ENCODE peak calls at places on chromosomes 7 and 10, in ten cellular contexts. Y is CD8-positive, alpha-beta T cell; P is HCT116; I is CD4-positive, CD25-positive, alpha-beta regulatory T cell; X is GM23338; D is tibial nerve; Q is iPS DF 6.9; A is left lung; H is GM23248; O is tibial artery. K is an unnamed sample. For H3K36me3, the result is how much of the 10 kb centered on the place peaks cover.

GRCh38 chr10:103692421-103693069 is 162.8 kb downstream of the SH3PXD2A start:
- DNase-seq in Y (no peak), P (no peak), I (no peak), X (peak), D (no peak), Q (no peak), A (peak), H (no peak), O (no peak), K (peak)

GRCh38 chr10:73785721-73786511 is 510 bp downstream of the ZSWIM8 start:
- DNase-seq in Y (peak), P (no peak), I (peak), X (peak), D (no peak), Q (no peak), A (no peak), H (peak), O (peak), K (peak)

GRCh38 chr10:123759496-123760070 is 93.4 kb downstream of the GPR26 start:
- DNase-seq in Y (no peak), P (no peak), I (no peak), X (no peak), D (no peak), Q (no peak), A (no peak), H (no peak), O (no peak), K (no peak)

GRCh38 chr7:30796105-30796869 is 25.1 kb downstream of the MINDY4 start:
- DNase-seq in Y (no peak), P (no peak), I (no peak), X (no peak), D (no peak), Q (no peak), A (no peak), H (peak), O (no peak), K (no peak)

GRCh38 chr7:71017602-71018001 is 114.3 kb upstream of the GALNT17 start:
- DNase-seq in Y (no peak), P (no peak), I (no peak), X (no peak), D (no peak), Q (no peak), A (no peak), H (no peak), O (no peak), K (no peak)

GRCh38 chr7:14635955-14636354 is 266.6 kb downstream of the DGKB start:
- DNase-seq in Y (no peak), P (no peak), I (no peak), X (no peak), D (no peak), Q (no peak), A (no peak), H (no peak), O (no peak), K (no peak)

GRCh38 chr10:127033569-127034175 is 128.4 kb downstream of the DOCK1 start:
- DNase-seq in Y (no peak), P (no peak), I (no peak), X (no peak), D (no peak), Q (no peak), A (no peak), H (no peak), O (no peak), K (no peak)

GRCh38 chr7:77458786-77459185 is 42.6 kb upstream of the GSAP start:
- DNase-seq in Y (no peak), P (no peak), I (no peak), X (no peak), D (no peak), Q (no peak), A (no peak), H (peak), O (no peak), K (no peak)

GRCh38 chr7:102444961-102445673 is 11.7 kb downstream of the ORAI2 start:
- DNase-seq in Y (no peak), P (no peak), I (no peak), X (no peak), D (no peak), Q (no peak), A (no peak), H (no peak), O (no peak), K (no peak)

GRCh38 chr7:2017483-2017891 is 215.3 kb downstream of the MAD1L1 start:
- DNase-seq in Y (no peak), P (no peak), I (no peak), X (no peak), D (no peak), Q (no peak), A (peak), H (no peak), O (no peak), K (no peak)

GRCh38 chr10:43957267-43958070 is 308.8 kb upstream of the ZNF32 start:
- DNase-seq in Y (no peak), P (no peak), I (no peak), X (no peak), D (no peak), Q (no peak), A (no peak), H (no peak), O (no peak), K (no peak)

DNA sequence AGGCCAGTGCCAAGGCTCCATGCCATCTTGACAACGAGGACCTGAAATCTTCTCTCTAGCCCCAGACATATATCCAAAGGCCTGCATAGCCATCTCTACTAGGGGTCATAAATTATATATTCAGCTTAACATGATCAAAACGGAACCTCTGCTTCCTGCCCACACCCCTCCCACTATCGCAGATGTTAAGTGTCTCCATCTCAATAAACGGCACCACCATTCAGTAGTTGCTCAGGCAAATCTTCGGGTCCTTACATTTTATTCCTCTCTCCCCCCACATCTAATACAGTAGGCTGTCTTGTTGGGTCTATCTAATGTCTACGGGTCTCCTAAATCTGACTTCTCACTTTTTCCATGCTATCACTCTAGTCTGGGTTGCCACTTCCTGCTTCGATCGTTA is 201.1 kb upstream of the PLXNA4 start:
- DNase-seq in Y (no peak), P (no peak), I (no peak), X (no peak), D (no peak), Q (no peak), A (no peak), H (no peak), O (no peak), K (no peak)
- H3K36me3 ChIP-seq in Y (under half), P (under half), I (under half), X (under half), D (under half), Q (under half), A (under half), H (under half), O (under half), K (under half)

GRCh38 chr7:158308001-158308400 is 279.6 kb downstream of the PTPRN2 start:
- DNase-seq in Y (no peak), P (no peak), I (no peak), X (no peak), D (no peak), Q (no peak), A (no peak), H (no peak), O (no peak), K (no peak)
- H3K4me3 ChIP-seq in Y (no peak), P (no peak), I (no peak), X (no peak), D (no peak), Q (no peak), A (no peak), H (no peak), O (no peak), K (no peak)

GRCh38 chr10:62454696-62455451 is 80.7 kb downstream of the ZNF365 start:
- DNase-seq in Y (no peak), P (no peak), I (no peak), X (no peak), D (peak), Q (no peak), A (no peak), H (peak), O (peak), K (no peak)
- H3K27ac ChIP-seq in Y (no peak), P (no peak), I (no peak), X (no peak), D (no peak), Q (no peak), A (no peak), H (peak), O (no peak), K (no peak)

DNA sequence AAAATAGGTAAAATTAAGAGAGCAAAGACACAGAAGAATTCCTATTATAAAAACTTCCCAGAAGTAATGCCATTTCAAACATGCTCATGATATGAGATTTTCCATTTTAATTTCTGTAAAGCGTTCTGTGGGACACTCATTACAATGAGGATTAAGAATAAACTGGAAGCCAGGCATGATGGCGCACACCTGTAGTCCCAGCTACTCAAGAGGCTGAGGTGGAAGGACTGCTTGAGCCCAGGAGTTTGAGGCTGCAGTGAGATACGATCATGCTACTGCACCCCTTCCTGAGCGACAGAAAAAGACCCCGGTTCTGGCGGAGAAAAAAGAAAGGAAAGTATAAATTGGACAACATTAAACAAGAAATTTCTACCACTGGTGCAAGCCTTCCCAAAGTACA is 1.5 kb downstream of the DNA2 start:
- DNase-seq in Y (no peak), P (no peak), I (no peak), X (no peak), D (no peak), Q (no peak), A (no peak), H (no peak), O (no peak), K (no peak)
- H3K36me3 ChIP-seq in Y (under half), P (under half), I (under half), X (under half), D (under half), Q (under half), A (under half), H (under half), O (under half), K (under half)

DNA sequence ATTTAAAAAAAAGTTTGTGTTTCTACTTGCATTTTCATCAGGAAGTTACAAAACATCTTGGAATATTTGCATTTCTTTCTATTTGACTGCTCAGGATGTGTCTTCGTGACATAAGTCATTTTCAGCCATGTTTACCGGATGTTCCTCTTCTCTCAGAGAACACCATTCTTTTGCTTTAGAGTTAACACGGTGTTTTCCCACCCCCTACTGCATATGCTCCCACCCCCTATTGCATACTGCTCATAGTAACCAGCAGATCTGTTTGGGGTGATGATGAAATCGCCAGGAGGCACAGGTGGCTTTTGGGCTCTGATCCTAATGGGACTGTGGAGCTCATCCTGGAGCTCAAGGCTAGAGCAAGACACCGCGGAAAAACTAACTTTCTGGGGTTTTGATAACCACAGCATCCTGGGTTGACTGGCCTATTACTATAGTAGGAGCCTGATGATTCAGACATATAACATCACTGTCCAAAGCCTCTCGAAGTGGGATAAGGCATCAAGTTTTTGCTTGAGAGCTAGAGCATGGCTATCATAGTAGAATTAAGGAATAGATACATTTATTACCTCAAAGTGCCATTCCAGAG is 65.1 kb upstream of the BET1 start:
- DNase-seq in Y (no peak), P (no peak), I (no peak), X (no peak), D (no peak), Q (no peak), A (no peak), H (peak), O (no peak), K (no peak)
- H3K4me3 ChIP-seq in Y (no peak), P (no peak), I (no peak), X (no peak), D (no peak), Q (no peak), A (no peak), H (no peak), O (no peak), K (no peak)

GRCh38 chr7:129875160-129875559 is 77.6 kb downstream of the UBE2H start:
- DNase-seq in Y (no peak), P (no peak), I (no peak), X (no peak), D (no peak), Q (no peak), A (no peak), H (no peak), O (no peak), K (no peak)
- H3K27ac ChIP-seq in Y (no peak), P (peak), I (no peak), X (no peak), D (no peak), Q (no peak), A (no peak), H (peak), O (no peak), K (peak)

GRCh38 chr10:3779146-3779707 is 5.8 kb downstream of the KLF6 start:
- DNase-seq in Y (no peak), P (no peak), I (no peak), X (no peak), D (no peak), Q (no peak), A (no peak), H (peak), O (no peak), K (no peak)

GRCh38 chr10:3780056-3780765 is 4.8 kb downstream of the KLF6 start:
- DNase-seq in Y (no peak), P (no peak), I (peak), X (no peak), D (no peak), Q (no peak), A (no peak), H (peak), O (peak), K (no peak)

GRCh38 chr10:3782099-3782455 is 2.9 kb downstream of the KLF6 start:
- DNase-seq in Y (no peak), P (no peak), I (peak), X (no peak), D (no peak), Q (no peak), A (no peak), H (peak), O (no peak), K (peak)

GRCh38 chr10:3781458-3782098 is 3.4 kb downstream of the KLF6 start:
- DNase-seq in Y (peak), P (no peak), I (peak), X (no peak), D (no peak), Q (no peak), A (peak), H (peak), O (peak), K (no peak)

DNA sequence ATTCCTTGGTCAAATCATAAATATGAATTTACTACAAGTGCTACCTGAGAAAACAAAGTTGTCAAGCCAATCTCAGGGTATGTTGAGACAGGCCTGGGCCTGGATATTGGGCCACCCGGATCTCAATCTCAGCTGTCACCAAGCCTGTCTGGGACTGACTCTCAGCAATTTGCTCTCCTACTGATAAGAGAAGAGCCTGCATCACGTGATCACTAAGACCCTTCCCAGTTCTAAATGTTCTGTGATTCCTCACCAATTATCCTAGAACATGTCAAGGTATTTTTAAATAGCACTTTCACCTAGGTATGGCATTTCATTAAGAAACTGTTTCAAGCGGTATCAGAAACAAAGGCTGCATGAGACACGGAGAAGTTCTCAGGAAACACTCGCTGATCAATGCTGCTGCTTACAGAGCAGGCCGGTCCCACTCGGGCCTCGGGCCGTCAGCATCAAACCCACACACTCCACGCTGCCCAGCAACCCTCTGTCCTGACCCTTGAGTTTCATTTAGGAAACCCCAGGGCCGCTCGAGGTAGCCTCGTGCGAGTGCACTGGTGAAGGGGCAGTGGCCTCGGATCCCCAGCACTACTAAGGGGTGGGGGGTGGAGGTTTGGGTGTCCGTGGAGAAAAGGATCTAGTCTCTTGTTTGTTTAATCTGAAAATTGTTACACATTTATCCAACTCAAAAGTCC is 4.1 kb downstream of the KLF6 start:
- DNase-seq in Y (no peak), P (no peak), I (no peak), X (no peak), D (no peak), Q (no peak), A (peak), H (peak), O (no peak), K (no peak)
- H3K36me3 ChIP-seq in Y (under half), P (half or more), I (half or more), X (under half), D (under half), Q (under half), A (half or more), H (half or more), O (half or more), K (under half)

GRCh38 chr7:150463461-150463860 is 13.0 kb downstream of the GIMAP8 start:
- DNase-seq in Y (no peak), P (no peak), I (no peak), X (no peak), D (no peak), Q (no peak), A (no peak), H (no peak), O (no peak), K (no peak)

GRCh38 chr7:150461520-150461919 is 11.1 kb downstream of the GIMAP8 start:
- DNase-seq in Y (no peak), P (no peak), I (no peak), X (no peak), D (no peak), Q (no peak), A (no peak), H (no peak), O (no peak), K (no peak)

GRCh38 chr7:150458235-150458634 is 7.8 kb downstream of the GIMAP8 start:
- DNase-seq in Y (no peak), P (no peak), I (no peak), X (no peak), D (no peak), Q (no peak), A (no peak), H (no peak), O (no peak), K (no peak)

GRCh38 chr7:150462413-150462812 is 12.0 kb downstream of the GIMAP8 start:
- DNase-seq in Y (no peak), P (no peak), I (no peak), X (no peak), D (no peak), Q (no peak), A (no peak), H (no peak), O (no peak), K (no peak)

DNA sequence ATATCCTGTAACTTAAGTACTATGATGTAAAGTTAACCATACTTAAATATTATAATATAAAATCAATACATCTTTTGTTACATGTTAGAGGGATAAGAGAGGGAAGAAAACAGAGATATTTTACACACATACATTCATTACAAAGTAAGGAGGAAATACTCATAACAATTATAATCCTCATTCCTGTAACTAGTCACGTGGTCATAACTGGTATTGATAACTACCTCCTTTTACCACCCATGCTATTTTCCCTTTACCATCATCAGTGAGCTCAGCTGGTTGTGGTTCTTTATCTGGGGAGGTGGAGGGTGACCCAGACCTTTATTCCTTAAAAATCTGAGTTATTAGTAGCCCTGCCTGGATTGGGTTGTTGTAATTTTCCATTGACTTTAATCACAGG is 8.3 kb downstream of the GIMAP8 start:
- DNase-seq in Y (no peak), P (no peak), I (no peak), X (no peak), D (no peak), Q (no peak), A (no peak), H (no peak), O (no peak), K (no peak)
- H3K4me3 ChIP-seq in Y (no peak), P (no peak), I (no peak), X (no peak), D (no peak), Q (no peak), A (no peak), H (no peak), O (no peak), K (no peak)

K was measured in CD8-positive, alpha-beta memory T cell.